ENCODE peak calls at places on chromosomes 2 and 18, in five cellular contexts. Y is mammary epithelial cell; Z is naive thymus-derived CD4-positive, alpha-beta T cell; J is H1; B is cardiac muscle cell. H is an unnamed sample.

GRCh38 chr2:85222792-85223191 is 89.6 kb downstream of the TCF7L1 start:
- DNase-seq in J (no peak), Y (peak; percentile 24), Z (no peak), B (no peak), H (no peak)

GRCh38 chr2:207296265-207296948 is 130.7 kb upstream of the KLF7 start:
- DNase-seq in B (peak; percentile 52), Z (no peak), J (no peak), Y (no peak), H (no peak)

GRCh38 chr2:127968610-127969339 is 59.1 kb downstream of the SAP130 start:
- DNase-seq in J (no peak), B (no peak), Y (no peak), Z (no peak), H (no peak)

GRCh38 chr2:36951574-36951973 is 14.8 kb downstream of the STRN start:
- DNase-seq in B (no peak), Z (no peak), J (no peak), Y (peak; percentile 70), H (no peak)

GRCh38 chr2:1907849-1908533 is 163.7 kb upstream of the PXDN start:
- DNase-seq in J (no peak), B (no peak), Z (no peak), Y (no peak), H (no peak)

GRCh38 chr2:9808334-9809063 is 34.8 kb upstream of the TAF1B start:
- DNase-seq in B (no peak), Z (no peak), J (no peak), Y (no peak), H (no peak)

GRCh38 chr2:156537147-156537546 is 101.0 kb downstream of the GPD2 start:
- DNase-seq in Z (no peak), B (no peak), Y (no peak), J (no peak), H (no peak)

GRCh38 chr2:36568533-36569246 is 29.3 kb downstream of the FEZ2 start:
- DNase-seq in Z (no peak), J (no peak), Y (no peak), B (no peak), H (no peak)

GRCh38 chr2:85437488-85438290 is 19.2 kb downstream of the SH2D6 start:
- DNase-seq in Y (peak; percentile 60), B (peak; percentile 73), Z (peak; percentile 66), J (no peak), H (no peak)

GRCh38 chr2:17851731-17852585 is 26.5 kb upstream of the KCNS3 start:
- DNase-seq in Y (peak; percentile 58), Z (no peak), B (peak; percentile 76), J (no peak), H (peak; percentile 18)

GRCh38 chr18:44733754-44734465 is 53.2 kb downstream of the SETBP1 start:
- DNase-seq in Z (no peak), J (no peak), Y (peak; percentile 14), B (no peak), H (no peak)

GRCh38 chr2:18436408-18437077 is 123.9 kb downstream of the RDH14 start:
- DNase-seq in J (no peak), B (no peak), Y (no peak), Z (no peak), H (no peak)

DNA sequence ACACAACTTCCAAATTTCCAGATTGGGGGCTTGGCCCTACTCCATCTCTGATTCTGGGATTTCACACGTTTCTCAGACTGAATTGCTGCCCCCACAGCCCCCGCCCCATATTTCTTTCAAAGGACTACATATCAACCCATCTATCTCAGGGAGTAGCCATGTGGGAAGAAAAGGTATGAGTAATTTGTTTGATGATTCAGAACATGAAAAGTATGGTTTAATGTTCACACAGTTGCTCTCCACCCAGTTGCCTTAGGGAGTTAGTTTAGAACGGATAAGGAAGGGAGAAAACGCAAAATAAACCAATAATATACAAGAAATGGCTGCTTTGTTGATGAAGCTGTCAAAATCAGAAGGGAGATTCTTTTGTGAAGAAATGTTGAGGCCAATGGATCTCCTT is 145.1 kb downstream of the PIEZO2 start:
- DNase-seq in J (no peak), Z (no peak), B (no peak), Y (no peak), H (no peak)
- H3K4me1 ChIP-seq in J (peaks cover 4% of the 10 kb centered on the region), Z (no peaks in the 10 kb centered on the region), B (no peaks in the 10 kb centered on the region), Y (no peaks in the 10 kb centered on the region), H (peaks cover 2% of the 10 kb centered on the region)

GRCh38 chr2:70094978-70095832 is 7.9 kb downstream of the PCBP1 start:
- DNase-seq in Y (peak; percentile 71), J (no peak), Z (no peak), B (no peak), H (no peak)
- H3K4me3 ChIP-seq in Y (no peak overlapping the region), J (no peak overlapping the region), Z (peak overlapping the region; percentile 56), B (no peak overlapping the region), H (no peak overlapping the region)

GRCh38 chr18:45860971-45861370 is 35.5 kb downstream of the SIGLEC15 start:
- DNase-seq in J (no peak), Y (no peak), B (no peak), Z (no peak), H (no peak)

GRCh38 chr18:45861926-45862325 is 36.5 kb downstream of the SIGLEC15 start:
- DNase-seq in Y (no peak), J (no peak), Z (no peak), B (no peak), H (no peak)

GRCh38 chr18:45863469-45863868 is 38.0 kb downstream of the SIGLEC15 start:
- DNase-seq in Y (no peak), Z (no peak), B (no peak), J (no peak), H (no peak)

GRCh38 chr18:45864081-45864480 is 38.6 kb downstream of the SIGLEC15 start:
- DNase-seq in B (no peak), Z (no peak), Y (no peak), J (no peak), H (no peak)

DNA sequence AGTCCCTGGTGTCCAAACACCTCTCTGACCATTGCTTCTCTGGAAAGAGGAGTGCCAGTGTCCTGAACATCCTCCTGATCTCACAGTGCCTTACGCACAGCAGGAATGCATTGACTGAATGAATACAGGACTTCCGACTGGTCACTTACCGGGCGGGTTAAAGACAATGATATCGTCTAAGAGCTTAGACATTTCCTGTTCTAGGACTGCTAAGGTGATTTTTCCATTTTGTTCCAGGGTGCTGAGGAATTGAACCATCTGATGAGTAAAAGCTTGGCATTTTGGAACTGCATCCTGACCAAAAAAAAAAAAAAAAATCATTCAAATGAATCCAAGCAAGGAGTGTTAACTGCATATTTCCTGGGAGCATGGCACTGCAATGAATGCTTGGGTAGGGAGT is 40.0 kb downstream of the SIGLEC15 start:
- DNase-seq in J (no peak), Z (no peak), Y (no peak), B (no peak), H (no peak)
- H3K36me3 ChIP-seq in J (peaks cover 3% of the 10 kb centered on the region), Z (peaks cover 30% of the 10 kb centered on the region), Y (peaks cover 11% of the 10 kb centered on the region), B (peaks cover 36% of the 10 kb centered on the region), H (peaks cover 6% of the 10 kb centered on the region)

DNA sequence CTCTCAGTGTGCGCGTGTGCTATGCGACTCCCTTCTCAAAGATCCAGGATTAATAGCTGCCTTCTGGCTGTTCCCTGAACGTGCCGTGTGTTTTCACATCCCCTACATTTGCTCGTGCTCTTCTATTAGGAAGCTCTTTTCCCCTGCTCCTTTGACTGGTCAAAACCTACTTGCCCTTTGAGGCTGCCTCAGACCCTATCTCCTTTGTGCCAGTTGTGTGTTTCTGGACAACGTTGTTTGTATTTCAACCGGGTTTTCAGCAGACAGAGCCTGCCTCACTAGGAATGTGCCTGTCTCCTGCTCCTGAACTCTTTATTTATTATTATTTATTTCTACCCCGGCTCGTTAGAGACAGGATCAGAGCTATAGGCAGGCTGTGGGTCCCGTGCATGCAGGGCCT is 182.7 kb downstream of the DCDC2C start:
- DNase-seq in Z (no peak), Y (no peak), J (no peak), B (no peak), H (no peak)
- H3K4me1 ChIP-seq in Z (no peaks in the 10 kb centered on the region), Y (no peaks in the 10 kb centered on the region), J (no peaks in the 10 kb centered on the region), B (no peaks in the 10 kb centered on the region), H (no peaks in the 10 kb centered on the region)

GRCh38 chr2:53334610-53335009 is 433.0 kb upstream of the CHAC2 start:
- DNase-seq in Z (no peak), B (no peak), J (no peak), Y (no peak), H (no peak)
- H3K4me3 ChIP-seq in Z (no peak overlapping the region), B (no peak overlapping the region), J (no peak overlapping the region), Y (no peak overlapping the region), H (no peak overlapping the region)

GRCh38 chr18:79706006-79706405 is 26.4 kb downstream of the CTDP1 start:
- DNase-seq in Z (no peak), B (no peak), Y (no peak), J (no peak), H (no peak)

GRCh38 chr18:79705272-79705671 is 25.7 kb downstream of the CTDP1 start:
- DNase-seq in Y (no peak), B (no peak), Z (no peak), J (no peak), H (no peak)

GRCh38 chr18:79707239-79707638 is 27.6 kb downstream of the CTDP1 start:
- DNase-seq in Z (no peak), B (no peak), J (no peak), Y (no peak), H (no peak)

GRCh38 chr18:79707671-79708070 is 28.1 kb downstream of the CTDP1 start:
- DNase-seq in Z (no peak), Y (no peak), J (no peak), B (no peak), H (no peak)

GRCh38 chr18:79706658-79707057 is 27.1 kb downstream of the CTDP1 start:
- DNase-seq in J (no peak), B (no peak), Z (no peak), Y (no peak), H (no peak)
- H3K36me3 ChIP-seq in J (no peaks in the 10 kb centered on the region), B (peaks cover 5% of the 10 kb centered on the region), Z (no peaks in the 10 kb centered on the region), Y (peaks cover 2% of the 10 kb centered on the region), H (peaks cover 14% of the 10 kb centered on the region)

DNA sequence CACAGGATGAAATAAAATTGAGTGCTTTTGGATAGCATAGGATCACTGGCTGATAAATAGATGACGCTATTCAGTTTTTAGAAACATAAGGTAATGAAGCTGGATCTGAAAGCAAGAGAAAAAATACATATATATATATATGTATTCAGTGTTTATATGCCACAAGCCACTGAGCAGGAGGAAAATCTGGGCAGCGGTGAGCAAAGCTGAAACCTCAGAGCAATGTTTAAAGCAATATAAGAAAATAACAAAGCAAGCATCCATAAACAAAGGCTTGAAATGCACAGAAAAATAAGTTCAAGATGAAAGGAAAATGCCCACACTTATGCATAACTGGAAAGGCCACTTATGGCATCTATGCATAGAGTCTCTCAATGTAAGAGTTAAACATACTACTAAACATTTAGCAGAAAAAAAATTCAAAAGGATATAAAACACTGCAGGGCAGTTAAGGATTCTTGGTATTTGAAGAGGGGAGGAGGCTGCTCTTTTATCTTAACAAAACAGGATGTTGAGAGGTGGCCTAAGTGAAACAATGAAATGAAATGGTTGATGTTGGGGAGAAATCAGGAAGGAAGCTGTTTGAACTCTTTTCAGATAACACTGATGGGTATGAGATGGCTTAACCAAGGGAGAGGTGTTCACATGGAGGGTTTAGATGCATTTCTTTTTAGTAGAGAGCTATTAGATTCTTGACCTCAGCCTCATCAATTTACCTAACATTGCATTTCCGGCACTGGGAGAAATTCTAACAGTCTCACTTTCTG is 129.1 kb downstream of the ARHGAP15 start:
- DNase-seq in J (no peak), Z (no peak), B (no peak), Y (no peak), H (no peak)
- H3K4me1 ChIP-seq in J (no peaks in the 10 kb centered on the region), Z (peaks cover 67% of the 10 kb centered on the region), B (no peaks in the 10 kb centered on the region), Y (no peaks in the 10 kb centered on the region), H (peaks cover 2% of the 10 kb centered on the region)

GRCh38 chr2:203940039-203940438 is 3.5 kb downstream of the ICOS start:
- DNase-seq in Y (no peak), J (no peak), B (no peak), Z (no peak), H (no peak)
- H3K4me3 ChIP-seq in Y (no peak overlapping the region), J (no peak overlapping the region), B (no peak overlapping the region), Z (peak overlapping the region; percentile 80), H (no peak overlapping the region)

GRCh38 chr2:856041-856440 is 94.6 kb upstream of the SNTG2 start:
- DNase-seq in J (no peak), B (no peak), Z (no peak), Y (no peak), H (no peak)
- H3K36me3 ChIP-seq in J (no peaks in the 10 kb centered on the region), B (no peaks in the 10 kb centered on the region), Z (no peaks in the 10 kb centered on the region), Y (no peaks in the 10 kb centered on the region), H (no peaks in the 10 kb centered on the region)